ENCODE peak calls at places on chromosomes 6 and 20, in five cellular contexts. One of them, this sample, is unnamed.

GRCh38 chr6:27814665-27815424 is 97.4 kb downstream of the OR2B2 start:
- DNase-seq in GM23248: peak
- DNase-seq in vagina: no peak
- DNase-seq in sigmoid colon: peak
- DNase-seq in gastrocnemius medialis: no peak
- DNase-seq in this sample: no peak

GRCh38 chr20:51966296-51966971 is 164.1 kb upstream of the SALL4 start:
- DNase-seq in GM23248: peak
- DNase-seq in vagina: no peak
- DNase-seq in sigmoid colon: peak
- DNase-seq in gastrocnemius medialis: peak
- DNase-seq in this sample: no peak

GRCh38 chr6:121590941-121591340 is 155.5 kb downstream of the GJA1 start:
- DNase-seq in GM23248: no peak
- DNase-seq in vagina: no peak
- DNase-seq in sigmoid colon: no peak
- DNase-seq in gastrocnemius medialis: no peak
- DNase-seq in this sample: no peak

GRCh38 chr6:6581014-6581413 is 7.5 kb upstream of the LY86 start:
- DNase-seq in GM23248: no peak
- DNase-seq in vagina: no peak
- DNase-seq in sigmoid colon: no peak
- DNase-seq in gastrocnemius medialis: no peak
- DNase-seq in this sample: no peak

GRCh38 chr6:145070791-145071190 is 664.5 kb downstream of the EPM2A start:
- DNase-seq in GM23248: peak
- DNase-seq in vagina: no peak
- DNase-seq in sigmoid colon: no peak
- DNase-seq in gastrocnemius medialis: no peak
- DNase-seq in this sample: no peak

GRCh38 chr6:9401936-9402335 is 966.6 kb upstream of the SLC35B3 start:
- DNase-seq in GM23248: peak
- DNase-seq in vagina: no peak
- DNase-seq in sigmoid colon: no peak
- DNase-seq in gastrocnemius medialis: no peak
- DNase-seq in this sample: peak

GRCh38 chr6:118313762-118314161 is 234.3 kb upstream of the PLN start:
- DNase-seq in GM23248: no peak
- DNase-seq in vagina: no peak
- DNase-seq in sigmoid colon: no peak
- DNase-seq in gastrocnemius medialis: no peak
- DNase-seq in this sample: no peak

GRCh38 chr6:118896339-118897136 is 2.6 kb downstream of the ASF1A start:
- DNase-seq in GM23248: peak
- DNase-seq in vagina: no peak
- DNase-seq in sigmoid colon: no peak
- DNase-seq in gastrocnemius medialis: no peak
- DNase-seq in this sample: peak

GRCh38 chr6:119327810-119328209 is 21.8 kb downstream of the MAN1A1 start:
- DNase-seq in GM23248: no peak
- DNase-seq in vagina: no peak
- DNase-seq in sigmoid colon: no peak
- DNase-seq in gastrocnemius medialis: no peak
- DNase-seq in this sample: no peak

GRCh38 chr6:52435345-52435744 is 15.2 kb downstream of the EFHC1 start:
- DNase-seq in GM23248: no peak
- DNase-seq in vagina: no peak
- DNase-seq in sigmoid colon: no peak
- DNase-seq in gastrocnemius medialis: no peak
- DNase-seq in this sample: no peak
- H3K27ac ChIP-seq in GM23248: no peak
- H3K27ac ChIP-seq in vagina: no peak
- H3K27ac ChIP-seq in sigmoid colon: no peak
- H3K27ac ChIP-seq in gastrocnemius medialis: no peak
- H3K27ac ChIP-seq in this sample: no peak

DNA sequence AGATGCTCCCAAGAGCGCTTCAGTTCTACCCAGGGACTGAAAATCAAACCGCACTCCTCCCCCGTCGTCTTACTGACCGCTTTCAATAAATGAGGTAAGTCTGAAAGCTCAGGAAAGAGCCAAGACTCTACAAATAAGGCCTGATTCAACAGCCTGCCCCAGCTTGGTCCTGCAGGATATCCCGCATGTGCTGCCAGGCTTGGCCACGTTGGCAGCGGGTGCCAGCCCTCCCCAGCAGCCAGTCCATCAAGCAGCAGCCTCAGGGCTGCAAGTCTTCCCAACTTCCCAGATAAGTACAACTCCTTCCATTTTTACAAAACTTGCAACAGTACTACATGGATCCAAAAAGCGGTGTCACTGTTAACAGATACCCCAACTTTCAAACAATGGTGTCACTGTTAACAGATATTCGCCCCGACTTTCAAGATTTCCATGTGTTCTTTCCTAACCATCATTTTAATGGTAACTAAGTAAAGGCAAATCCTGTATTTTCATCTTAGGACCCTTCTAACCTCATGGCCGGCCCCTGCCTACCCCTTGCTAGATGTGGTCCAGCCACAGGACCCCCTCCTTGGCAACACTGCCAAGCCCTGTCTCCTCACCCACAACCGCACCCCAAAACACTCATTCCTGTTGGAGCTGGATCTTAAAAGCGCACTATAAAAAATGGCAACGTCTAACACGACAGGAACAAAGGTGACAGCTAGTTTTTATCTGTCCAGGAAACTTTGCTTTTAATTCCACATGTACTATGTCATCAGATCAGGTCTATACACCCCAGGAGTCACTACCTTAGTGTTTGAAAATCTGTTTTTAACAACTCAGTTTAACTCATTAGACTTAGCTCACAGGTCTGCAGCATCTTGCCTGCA is 28.0 kb downstream of the DIDO1 start:
- DNase-seq in GM23248: peak
- DNase-seq in vagina: no peak
- DNase-seq in sigmoid colon: peak
- DNase-seq in gastrocnemius medialis: no peak
- DNase-seq in this sample: no peak
- H3K4me3 ChIP-seq in GM23248: no peak
- H3K4me3 ChIP-seq in vagina: no peak
- H3K4me3 ChIP-seq in sigmoid colon: no peak
- H3K4me3 ChIP-seq in gastrocnemius medialis: no peak
- H3K4me3 ChIP-seq in this sample: no peak

GRCh38 chr6:137969874-137970273 is 102.8 kb downstream of the TNFAIP3 start:
- DNase-seq in GM23248: no peak
- DNase-seq in vagina: no peak
- DNase-seq in sigmoid colon: no peak
- DNase-seq in gastrocnemius medialis: no peak
- DNase-seq in this sample: no peak
- H3K27ac ChIP-seq in GM23248: no peak
- H3K27ac ChIP-seq in vagina: no peak
- H3K27ac ChIP-seq in sigmoid colon: no peak
- H3K27ac ChIP-seq in gastrocnemius medialis: no peak
- H3K27ac ChIP-seq in this sample: no peak

GRCh38 chr20:48795732-48796131 is 32.1 kb downstream of the PREX1 start:
- DNase-seq in GM23248: no peak
- DNase-seq in vagina: no peak
- DNase-seq in sigmoid colon: no peak
- DNase-seq in gastrocnemius medialis: no peak
- DNase-seq in this sample: no peak
- H3K4me3 ChIP-seq in GM23248: no peak
- H3K4me3 ChIP-seq in vagina: no peak
- H3K4me3 ChIP-seq in sigmoid colon: no peak
- H3K4me3 ChIP-seq in gastrocnemius medialis: no peak
- H3K4me3 ChIP-seq in this sample: no peak

GRCh38 chr6:80331522-80331921 is 225.1 kb downstream of the BCKDHB start:
- DNase-seq in GM23248: no peak
- DNase-seq in vagina: no peak
- DNase-seq in sigmoid colon: no peak
- DNase-seq in gastrocnemius medialis: no peak
- DNase-seq in this sample: no peak

GRCh38 chr6:80332013-80332412 is 225.5 kb downstream of the BCKDHB start:
- DNase-seq in GM23248: no peak
- DNase-seq in vagina: no peak
- DNase-seq in sigmoid colon: no peak
- DNase-seq in gastrocnemius medialis: no peak
- DNase-seq in this sample: no peak

GRCh38 chr6:80335061-80335660 is 228.7 kb downstream of the BCKDHB start:
- DNase-seq in GM23248: peak
- DNase-seq in vagina: no peak
- DNase-seq in sigmoid colon: no peak
- DNase-seq in gastrocnemius medialis: no peak
- DNase-seq in this sample: peak

GRCh38 chr6:80333342-80333741 is 226.9 kb downstream of the BCKDHB start:
- DNase-seq in GM23248: no peak
- DNase-seq in vagina: no peak
- DNase-seq in sigmoid colon: no peak
- DNase-seq in gastrocnemius medialis: no peak
- DNase-seq in this sample: peak

GRCh38 chr6:80329496-80329895 is 223.0 kb downstream of the BCKDHB start:
- DNase-seq in GM23248: no peak
- DNase-seq in vagina: no peak
- DNase-seq in sigmoid colon: no peak
- DNase-seq in gastrocnemius medialis: no peak
- DNase-seq in this sample: no peak
- H3K27ac ChIP-seq in GM23248: no peak
- H3K27ac ChIP-seq in vagina: no peak
- H3K27ac ChIP-seq in sigmoid colon: no peak
- H3K27ac ChIP-seq in gastrocnemius medialis: no peak
- H3K27ac ChIP-seq in this sample: no peak

GRCh38 chr6:160132297-160132637 is 10.7 kb downstream of the SLC22A1 start:
- DNase-seq in GM23248: no peak
- DNase-seq in vagina: no peak
- DNase-seq in sigmoid colon: no peak
- DNase-seq in gastrocnemius medialis: no peak
- DNase-seq in this sample: no peak
- H3K4me3 ChIP-seq in GM23248: no peak
- H3K4me3 ChIP-seq in vagina: no peak
- H3K4me3 ChIP-seq in sigmoid colon: no peak
- H3K4me3 ChIP-seq in gastrocnemius medialis: no peak
- H3K4me3 ChIP-seq in this sample: no peak

GRCh38 chr20:17612287-17612974 is 42.6 kb downstream of the DSTN start:
- DNase-seq in GM23248: peak
- DNase-seq in vagina: no peak
- DNase-seq in sigmoid colon: peak
- DNase-seq in gastrocnemius medialis: no peak
- DNase-seq in this sample: no peak
- H3K27ac ChIP-seq in GM23248: peak
- H3K27ac ChIP-seq in vagina: peak
- H3K27ac ChIP-seq in sigmoid colon: peak
- H3K27ac ChIP-seq in gastrocnemius medialis: peak
- H3K27ac ChIP-seq in this sample: peak

GRCh38 chr6:142548571-142548970 is 246.8 kb downstream of the ADGRG6 start:
- DNase-seq in GM23248: no peak
- DNase-seq in vagina: no peak
- DNase-seq in sigmoid colon: no peak
- DNase-seq in gastrocnemius medialis: no peak
- DNase-seq in this sample: no peak

GRCh38 chr6:142550310-142550709 is 248.5 kb downstream of the ADGRG6 start:
- DNase-seq in GM23248: no peak
- DNase-seq in vagina: no peak
- DNase-seq in sigmoid colon: no peak
- DNase-seq in gastrocnemius medialis: no peak
- DNase-seq in this sample: no peak

DNA sequence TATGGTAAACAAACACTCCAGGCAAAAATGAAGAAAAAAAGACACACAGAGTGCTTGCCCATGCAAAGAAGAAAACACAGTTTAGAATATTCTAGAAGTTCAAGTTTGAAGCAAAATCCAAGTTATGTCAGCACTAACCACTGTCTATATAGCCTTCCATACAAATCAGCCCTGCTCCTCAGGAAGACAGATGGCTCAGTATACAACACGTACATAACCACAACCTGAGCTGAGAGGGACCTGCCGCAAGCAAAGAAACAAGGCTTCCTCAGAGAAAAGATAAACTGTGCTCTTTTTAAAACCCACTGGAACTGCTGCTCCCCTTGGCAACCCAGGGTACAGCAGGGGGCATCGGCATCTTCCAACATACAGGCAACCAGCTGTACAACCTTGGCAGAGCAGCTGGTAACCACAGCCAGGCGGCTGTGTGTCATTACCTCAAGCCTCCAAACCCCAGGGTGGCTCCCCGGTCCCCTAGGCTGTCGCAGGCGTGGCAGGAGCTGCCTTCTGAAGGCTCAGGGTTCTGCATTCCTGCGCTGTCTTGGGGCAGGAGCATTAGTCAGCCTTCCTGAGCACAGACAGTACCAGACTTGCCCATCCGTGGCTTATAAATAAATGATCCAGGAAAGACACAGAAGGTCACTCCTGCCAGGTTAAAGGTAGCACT is 249.5 kb downstream of the ADGRG6 start:
- DNase-seq in GM23248: peak
- DNase-seq in vagina: no peak
- DNase-seq in sigmoid colon: no peak
- DNase-seq in gastrocnemius medialis: no peak
- DNase-seq in this sample: no peak
- H3K4me3 ChIP-seq in GM23248: no peak
- H3K4me3 ChIP-seq in vagina: no peak
- H3K4me3 ChIP-seq in sigmoid colon: no peak
- H3K4me3 ChIP-seq in gastrocnemius medialis: no peak
- H3K4me3 ChIP-seq in this sample: no peak

GRCh38 chr20:32686530-32687179 is 12.9 kb upstream of the C20orf203 start:
- DNase-seq in GM23248: no peak
- DNase-seq in vagina: no peak
- DNase-seq in sigmoid colon: no peak
- DNase-seq in gastrocnemius medialis: no peak
- DNase-seq in this sample: no peak
- H3K27ac ChIP-seq in GM23248: no peak
- H3K27ac ChIP-seq in vagina: no peak
- H3K27ac ChIP-seq in sigmoid colon: no peak
- H3K27ac ChIP-seq in gastrocnemius medialis: no peak
- H3K27ac ChIP-seq in this sample: no peak

DNA sequence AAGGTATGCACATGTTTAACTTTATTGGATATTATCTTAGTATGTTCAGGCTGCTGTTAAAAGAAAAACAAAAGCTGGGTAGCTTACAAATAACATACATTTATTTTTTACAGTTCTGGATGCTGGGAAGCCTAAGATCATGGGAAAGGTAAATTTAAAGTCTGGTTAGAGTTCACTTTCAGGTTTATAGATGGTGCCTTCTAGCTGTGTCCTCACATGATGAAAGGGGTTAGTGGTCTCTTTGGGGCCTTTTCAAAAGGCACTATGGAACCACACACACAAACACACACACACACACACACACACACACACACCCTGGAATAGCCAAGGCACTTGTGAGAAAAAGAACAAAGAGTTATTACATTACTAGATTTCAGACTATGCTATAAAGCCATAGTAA is 805.8 kb upstream of the GJE1 start:
- DNase-seq in GM23248: no peak
- DNase-seq in vagina: no peak
- DNase-seq in sigmoid colon: no peak
- DNase-seq in gastrocnemius medialis: no peak
- DNase-seq in this sample: no peak
- H3K4me3 ChIP-seq in GM23248: peak
- H3K4me3 ChIP-seq in vagina: no peak
- H3K4me3 ChIP-seq in sigmoid colon: peak
- H3K4me3 ChIP-seq in gastrocnemius medialis: peak
- H3K4me3 ChIP-seq in this sample: no peak